ENCODE peak calls at places on chromosomes 2 and 18, in seven cellular contexts. X is H1, K is stomach, Z is fibroblast of mammary gland, A is type B pancreatic cell, E is transverse colon, Y is cardiac muscle cell. Q is an unnamed sample.

GRCh38 chr2:158214431-158214830 is 112.8 kb downstream of the UPP2 start:
- DNase-seq in X (no peak), K (no peak), Z (peak), A (no peak), E (no peak), Y (peak), Q (no peak)

GRCh38 chr2:109695290-109695689 is 81.1 kb downstream of the SOWAHC start:
- DNase-seq in X (no peak), K (no peak), Z (no peak), A (no peak), E (no peak), Y (no peak), Q (no peak)

GRCh38 chr2:151156943-151157705 is 104.5 kb downstream of the RBM43 start:
- DNase-seq in X (no peak), K (no peak), Z (peak), A (no peak), E (no peak), Y (peak), Q (no peak)

GRCh38 chr18:75635096-75635495 is 207.6 kb upstream of the SMIM21 start:
- DNase-seq in X (no peak), K (no peak), Z (no peak), A (no peak), E (no peak), Y (no peak), Q (no peak)

GRCh38 chr2:159124931-159125467 is 156.6 kb downstream of the TANC1 start:
- DNase-seq in X (no peak), K (no peak), Z (no peak), A (no peak), E (peak), Y (no peak), Q (no peak)

GRCh38 chr18:69484699-69485396 is 84.2 kb downstream of the DOK6 start:
- DNase-seq in X (no peak), K (no peak), Z (peak), A (no peak), E (no peak), Y (peak), Q (no peak)

GRCh38 chr2:236246711-236247246 is 17.4 kb downstream of the ASB18 start:
- DNase-seq in X (no peak), K (no peak), Z (no peak), A (no peak), E (no peak), Y (no peak), Q (no peak)

GRCh38 chr2:190599546-190600220 is 49.2 kb upstream of the NAB1 start:
- DNase-seq in X (no peak), K (no peak), Z (no peak), A (no peak), E (no peak), Y (no peak), Q (no peak)

GRCh38 chr2:45237128-45237527 is 227.9 kb upstream of the SIX2 start:
- DNase-seq in X (no peak), K (no peak), Z (no peak), A (no peak), E (no peak), Y (peak), Q (no peak)

GRCh38 chr2:66547887-66548286 is 113.0 kb downstream of the MEIS1 start:
- DNase-seq in X (no peak), K (no peak), Z (no peak), A (no peak), E (no peak), Y (no peak), Q (no peak)

GRCh38 chr2:239411549-239412319 is 10.9 kb upstream of the HDAC4 start:
- DNase-seq in X (no peak), K (no peak), Z (no peak), A (no peak), E (no peak), Y (no peak), Q (peak)

GRCh38 chr18:63238711-63239110 is 80.9 kb downstream of the BCL2 start:
- DNase-seq in X (peak), K (no peak), Z (no peak), A (no peak), E (no peak), Y (no peak), Q (no peak)

DNA sequence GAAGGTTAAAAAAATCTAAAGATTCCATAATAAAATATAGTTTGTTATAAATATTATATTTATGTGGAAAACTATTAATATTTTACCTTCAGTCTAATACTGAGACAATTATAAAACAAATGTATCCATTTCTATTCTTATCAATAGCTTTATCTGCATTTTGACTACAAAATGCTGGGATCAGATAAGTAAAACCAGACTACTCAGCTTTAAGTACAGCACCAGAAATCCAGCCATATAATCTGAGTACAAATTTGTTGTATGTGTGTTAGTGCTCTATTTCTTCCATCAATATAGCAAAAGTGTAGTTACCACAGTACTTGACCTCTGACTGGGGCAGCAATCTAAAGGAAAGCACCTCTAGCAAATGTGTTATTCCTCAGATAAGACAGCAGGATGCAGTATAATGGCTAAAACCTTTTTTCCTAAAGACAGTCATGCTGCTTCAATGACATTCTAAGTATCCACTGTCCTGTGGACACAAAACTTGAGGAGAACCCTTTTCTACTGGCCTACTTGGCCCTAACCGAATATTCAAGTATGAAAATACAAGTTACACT is 68.1 kb downstream of the OLA1 start:
- DNase-seq in X (no peak), K (no peak), Z (peak), A (no peak), E (no peak), Y (no peak), Q (no peak)
- TF ChIP-seq CTCF in X (no peak), K (no peak), Z (peak), A (peak), E (no peak), Y (peak), Q (peak)

DNA sequence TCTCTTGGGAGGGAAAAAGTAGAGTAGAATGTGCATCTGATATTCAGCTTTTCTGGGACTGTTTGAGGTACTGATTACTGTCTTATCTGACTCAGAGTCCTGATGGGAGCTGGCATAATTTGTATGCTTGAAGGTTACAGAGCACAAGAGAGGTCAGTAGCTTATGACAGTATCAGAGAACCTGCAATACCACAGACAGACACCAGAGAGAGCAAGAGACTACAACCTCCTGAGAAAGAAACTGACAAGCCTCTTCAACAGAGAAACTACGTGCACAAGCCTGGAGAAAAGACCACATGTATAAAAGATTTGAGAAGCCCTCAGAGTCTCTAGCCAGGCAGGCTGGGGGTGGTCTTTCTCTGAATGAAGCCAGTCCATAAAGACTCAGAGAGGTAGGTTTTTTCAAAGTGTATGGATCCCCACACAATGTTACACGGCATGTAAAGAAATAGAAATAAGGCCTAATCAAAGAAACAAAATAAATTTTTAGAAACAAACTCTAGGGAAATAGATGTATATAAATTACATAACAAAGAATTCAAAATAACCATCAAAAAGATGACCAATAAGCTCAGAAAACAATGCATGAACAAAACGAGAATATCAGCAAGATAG is 568.3 kb downstream of the LRRTM4 start:
- DNase-seq in X (no peak), K (no peak), Z (peak), A (no peak), E (peak), Y (peak), Q (no peak)
- TF ChIP-seq CTCF in X (no peak), K (peak), Z (peak), A (peak), E (peak), Y (peak), Q (peak)

GRCh38 chr2:199160677-199161465 is 296.9 kb downstream of the SATB2 start:
- DNase-seq in X (no peak), K (no peak), Z (peak), A (no peak), E (no peak), Y (peak), Q (no peak)

GRCh38 chr2:199163901-199164300 is 293.8 kb downstream of the SATB2 start:
- DNase-seq in X (no peak), K (no peak), Z (no peak), A (no peak), E (no peak), Y (no peak), Q (no peak)

GRCh38 chr2:199160081-199160480 is 297.7 kb downstream of the SATB2 start:
- DNase-seq in X (no peak), K (no peak), Z (peak), A (no peak), E (no peak), Y (no peak), Q (no peak)
- TF ChIP-seq CTCF in X (no peak), K (no peak), Z (no peak), A (no peak), E (no peak), Y (no peak), Q (no peak)

GRCh38 chr18:33746261-33746660 is 168.2 kb downstream of the ASXL3 start:
- DNase-seq in X (no peak), K (no peak), Z (no peak), A (no peak), E (no peak), Y (no peak), Q (no peak)

GRCh38 chr18:33755918-33756590 is 178.0 kb downstream of the ASXL3 start:
- DNase-seq in X (peak), K (no peak), Z (peak), A (no peak), E (peak), Y (peak), Q (no peak)

GRCh38 chr18:33757037-33757436 is 179.0 kb downstream of the ASXL3 start:
- DNase-seq in X (no peak), K (no peak), Z (peak), A (no peak), E (no peak), Y (no peak), Q (no peak)

GRCh38 chr18:33749831-33750230 is 171.8 kb downstream of the ASXL3 start:
- DNase-seq in X (no peak), K (no peak), Z (no peak), A (no peak), E (no peak), Y (no peak), Q (no peak)

GRCh38 chr18:33751613-33752221 is 173.7 kb downstream of the ASXL3 start:
- DNase-seq in X (no peak), K (no peak), Z (peak), A (no peak), E (no peak), Y (peak), Q (no peak)
- TF ChIP-seq CTCF in X (no peak), K (peak), Z (peak), A (peak), E (peak), Y (peak), Q (peak)